ENCODE peak calls at places on chromosome 18, in four cellular contexts. C is prostate gland, W is IMR-90, L is spleen. H is an unnamed sample.
A peak's percentile ranks its signal among the peaks of the same experiment; 100 is the strongest.

GRCh38 chr18:49768051-49768391 is 45.3 kb downstream of the ACAA2 start:
- DNase-seq in C (peak; percentile 71), W (peak; percentile 65), L (no peak), H (peak; percentile 65)

GRCh38 chr18:59057969-59058368 is 81.7 kb upstream of the SEC11C start:
- DNase-seq in C (no peak), W (peak; percentile 81), L (no peak), H (no peak)

GRCh38 chr18:5142859-5143258 is 54.2 kb downstream of the AKAIN1 start:
- DNase-seq in C (no peak), W (no peak), L (no peak), H (no peak)

GRCh38 chr18:79440728-79441127 is 45.0 kb downstream of the NFATC1 start:
- DNase-seq in C (peak; percentile 35), W (no peak), L (no peak), H (peak; percentile 64)

GRCh38 chr18:36652503-36652902 is 176.3 kb downstream of the TPGS2 start:
- DNase-seq in C (no peak), W (no peak), L (no peak), H (no peak)

GRCh38 chr18:79552696-79553095 is 126.9 kb upstream of the CTDP1 start:
- DNase-seq in C (no peak), W (no peak), L (no peak), H (no peak)

GRCh38 chr18:7945882-7946281 is 378.8 kb downstream of the PTPRM start:
- DNase-seq in C (no peak), W (peak; percentile 97), L (no peak), H (no peak)

GRCh38 chr18:65761636-65762310 is 11.0 kb downstream of the CDH7 start:
- DNase-seq in C (no peak), W (no peak), L (no peak), H (no peak)

GRCh38 chr18:36143391-36143790 is 13.7 kb downstream of the ELP2 start:
- DNase-seq in C (no peak), W (no peak), L (no peak), H (no peak)

GRCh38 chr18:57430166-57430958 is 4.8 kb upstream of the ONECUT2 start:
- DNase-seq in C (no peak), W (no peak), L (no peak), H (no peak)

GRCh38 chr18:24470022-24470618 is 9.7 kb downstream of the HRH4 start:
- DNase-seq in C (no peak), W (no peak), L (no peak), H (no peak)

GRCh38 chr18:79600141-79600540 is 79.5 kb upstream of the CTDP1 start:
- DNase-seq in C (no peak), W (no peak), L (peak; percentile 69), H (no peak)

GRCh38 chr18:22422909-22423548 is 5.3 kb upstream of the CTAGE1 start:
- DNase-seq in C (peak; percentile 32), W (peak; percentile 87), L (no peak), H (peak; percentile 80)

GRCh38 chr18:56711706-56712445 is 60.7 kb downstream of the WDR7 start:
- DNase-seq in C (no peak), W (no peak), L (no peak), H (no peak)

GRCh38 chr18:45456076-45457066 is 158.9 kb upstream of the SLC14A2 start:
- DNase-seq in C (no peak), W (no peak), L (no peak), H (no peak)

GRCh38 chr18:49920731-49921130 is 107.4 kb upstream of the ACAA2 start:
- DNase-seq in C (no peak), W (no peak), L (no peak), H (no peak)

GRCh38 chr18:57698571-57699276 is 77.1 kb upstream of the NARS1 start:
- DNase-seq in C (peak; percentile 50), W (peak; percentile 74), L (no peak), H (no peak)

GRCh38 chr18:9048808-9049494 is 53.5 kb upstream of the NDUFV2 start:
- DNase-seq in C (no peak), W (peak; percentile 44), L (no peak), H (no peak)

GRCh38 chr18:36389811-36390581 is 92.5 kb downstream of the FHOD3 start:
- DNase-seq in C (no peak), W (no peak), L (no peak), H (no peak)

GRCh38 chr18:65221736-65222135 is 529.1 kb upstream of the CDH7 start:
- DNase-seq in C (no peak), W (no peak), L (no peak), H (no peak)

GRCh38 chr18:57733861-57734260 is 69.3 kb downstream of the ATP8B1 start:
- DNase-seq in C (no peak), W (no peak), L (no peak), H (no peak)

GRCh38 chr18:61093967-61094366 is 239.3 kb upstream of the CDH20 start:
- DNase-seq in C (no peak), W (no peak), L (no peak), H (no peak)

GRCh38 chr18:58168221-58168620 is 124.2 kb downstream of the NEDD4L start:
- DNase-seq in C (no peak), W (no peak), L (no peak), H (no peak)

GRCh38 chr18:66534110-66534509 is 69.8 kb downstream of the CDH19 start:
- DNase-seq in C (no peak), W (no peak), L (no peak), H (no peak)

GRCh38 chr18:48832961-48833700 is 117.6 kb downstream of the SMAD7 start:
- DNase-seq in C (no peak), W (peak; percentile 67), L (peak; percentile 77), H (peak; percentile 45)

GRCh38 chr18:1774261-1774660 is 797.0 kb downstream of the METTL4 start:
- DNase-seq in C (no peak), W (no peak), L (no peak), H (no peak)

GRCh38 chr18:13185675-13186198 is 32.8 kb upstream of the LDLRAD4 start:
- DNase-seq in C (no peak), W (no peak), L (no peak), H (no peak)

GRCh38 chr18:37395138-37395537 is 170.5 kb downstream of the CELF4 start:
- DNase-seq in C (no peak), W (no peak), L (peak; percentile 59), H (no peak)

GRCh38 chr18:12255626-12256026 is 1.5 kb downstream of the CIDEA start:
- DNase-seq in C (no peak), W (peak; percentile 42), L (peak; percentile 18), H (no peak)

GRCh38 chr18:6854811-6855210 is 125.3 kb downstream of the ARHGAP28 start:
- DNase-seq in C (no peak), W (no peak), L (no peak), H (no peak)

GRCh38 chr18:23716516-23716915 is 27.3 kb downstream of the LAMA3 start:
- DNase-seq in C (no peak), W (peak; percentile 88), L (no peak), H (no peak)

GRCh38 chr18:9082763-9083510 is 19.6 kb upstream of the NDUFV2 start:
- DNase-seq in C (no peak), W (no peak), L (no peak), H (no peak)

GRCh38 chr18:65990174-65990690 is 239.4 kb downstream of the CDH7 start:
- DNase-seq in C (no peak), W (no peak), L (no peak), H (no peak)

GRCh38 chr18:43627833-43628370 is 350.6 kb upstream of the SYT4 start:
- DNase-seq in C (no peak), W (no peak), L (no peak), H (no peak)

DNA sequence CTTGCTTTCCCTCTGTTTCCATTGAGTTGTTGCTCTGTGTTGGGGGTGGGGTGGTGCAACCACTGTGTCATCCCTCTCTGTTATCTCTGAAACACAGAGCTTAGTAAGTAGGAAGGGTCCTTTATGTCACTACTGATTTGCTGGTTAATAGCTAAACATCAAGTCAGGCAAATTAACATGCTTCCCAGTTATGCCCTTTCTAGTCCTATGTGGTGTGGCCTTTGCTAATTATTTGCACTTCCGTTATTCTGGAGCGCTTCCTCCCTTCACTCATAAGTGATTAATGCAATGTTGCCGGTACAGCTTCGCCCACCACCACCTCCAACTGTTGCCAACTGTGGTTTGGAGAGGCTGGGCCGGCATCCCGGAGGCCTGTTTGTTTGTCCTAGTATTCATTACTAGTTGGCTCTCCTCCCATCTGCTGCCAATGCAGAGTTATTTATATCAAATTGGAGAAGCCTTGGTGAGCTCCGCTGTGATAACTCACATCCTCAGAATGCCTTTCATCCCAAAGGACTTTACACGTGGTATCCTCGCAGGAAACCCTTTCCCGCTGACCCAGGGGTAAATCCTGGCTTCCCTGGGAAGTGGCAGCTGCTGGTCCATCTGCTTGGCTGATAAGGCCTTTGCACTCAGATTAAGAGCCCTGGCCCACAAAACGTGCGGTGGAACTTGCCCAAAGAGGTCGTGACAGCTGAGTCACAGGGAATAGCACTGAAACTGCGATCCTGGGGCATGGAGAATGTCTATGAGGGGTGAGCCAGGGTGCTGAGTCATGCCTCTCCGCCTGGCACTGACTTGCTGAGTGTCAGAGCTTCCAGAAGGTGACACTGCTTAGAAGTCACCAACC is 72.1 kb upstream of the ZCCHC2 start:
- DNase-seq in C (no peak), W (peak; percentile 63), L (peak; percentile 85), H (peak; percentile 72)
- TF ChIP-seq POLR2A in C (no peak), W (no peak), L (no peak), H (no peak)

DNA sequence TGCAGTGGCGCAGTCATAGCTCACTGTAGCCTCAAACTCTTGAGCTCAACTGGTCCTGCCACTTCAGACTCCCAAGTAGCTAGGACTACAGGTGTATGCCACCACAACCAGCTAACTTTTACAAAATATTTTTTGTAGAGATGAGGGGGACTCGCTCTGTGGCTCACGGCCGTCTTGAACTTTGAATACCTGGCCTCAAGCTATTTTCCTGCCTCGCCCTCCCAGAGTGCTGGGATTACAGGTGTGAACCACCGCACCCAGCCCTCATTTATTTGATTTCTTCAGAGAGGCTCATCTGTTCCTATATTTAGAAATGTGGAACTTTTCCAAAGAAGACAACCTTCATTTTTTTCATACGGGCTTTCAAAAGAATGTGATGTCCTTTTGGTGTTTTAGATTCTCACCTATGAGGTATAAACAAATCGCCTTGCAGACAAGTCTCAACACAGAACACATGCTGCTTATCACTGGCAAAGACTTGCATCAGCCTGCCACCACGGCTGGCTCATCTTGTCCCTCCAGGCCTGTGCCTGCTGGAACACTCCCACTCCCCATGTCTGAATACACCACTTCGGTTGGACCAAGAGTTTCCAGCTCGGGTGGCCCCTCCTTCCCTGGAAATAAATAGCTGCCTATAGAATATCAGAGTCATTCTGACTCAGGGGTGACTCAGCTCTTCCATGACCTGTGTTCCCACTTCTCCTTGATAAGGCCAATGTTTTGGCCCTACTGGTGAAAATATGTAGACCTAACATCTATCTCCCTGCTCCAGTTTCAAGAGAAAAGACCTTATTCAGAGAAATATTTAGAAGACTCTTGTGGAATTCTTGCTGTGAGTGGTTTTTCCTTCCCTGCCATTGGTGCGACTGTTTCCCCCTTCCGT is 202.6 kb downstream of the TGIF1 start:
- DNase-seq in C (peak; percentile 55), W (peak; percentile 99), L (no peak), H (peak; percentile 80)
- TF ChIP-seq POLR2A in C (no peak), W (peak; percentile 94), L (no peak), H (no peak)

GRCh38 chr18:69853061-69853460 is 94.6 kb downstream of the CD226 start:
- DNase-seq in C (no peak), W (peak; percentile 42), L (no peak), H (no peak)
- TF ChIP-seq POLR2A in C (no peak), W (no peak), L (no peak), H (no peak)

GRCh38 chr18:26480897-26481795 is 67.2 kb downstream of the KCTD1 start:
- DNase-seq in C (no peak), W (peak; percentile 96), L (no peak), H (no peak)

GRCh38 chr18:26477828-26478466 is 70.4 kb downstream of the KCTD1 start:
- DNase-seq in C (no peak), W (no peak), L (no peak), H (no peak)

GRCh38 chr18:26479686-26480079 is 68.7 kb downstream of the KCTD1 start:
- DNase-seq in C (peak; percentile 46), W (peak; percentile 19), L (no peak), H (no peak)

GRCh38 chr18:26476697-26477096 is 71.7 kb downstream of the KCTD1 start:
- DNase-seq in C (no peak), W (no peak), L (no peak), H (no peak)

GRCh38 chr18:26479065-26479685 is 69.2 kb downstream of the KCTD1 start:
- DNase-seq in C (no peak), W (no peak), L (no peak), H (no peak)
- TF ChIP-seq POLR2A in C (no peak), W (no peak), L (no peak), H (no peak)

H was measured in stomach.